ENCODE peak calls at places on chromosomes 6 and 20, in seven cellular contexts. X is heart left ventricle; Q is IMR-90; M is K562; P is psoas muscle; K is uterus; R is CD4-positive, CD25-positive, alpha-beta regulatory T cell. H is an unnamed sample. For H3K4me1, the result is how much of the 10 kb centered on the place peaks cover.

GRCh38 chr20:19726126-19726525 is 31.9 kb upstream of the RIN2 start:
- DNase-seq in X (no peak), Q (peak), M (no peak), P (no peak), K (no peak), R (no peak), H (no peak)

GRCh38 chr6:44681782-44682181 is 294.3 kb downstream of the CDC5L start:
- DNase-seq in X (no peak), Q (no peak), M (no peak), P (no peak), K (no peak), R (no peak), H (no peak)

GRCh38 chr6:132259070-132259469 is 142.2 kb downstream of the MOXD1 start:
- DNase-seq in X (no peak), Q (peak), M (no peak), P (no peak), K (no peak), R (no peak), H (no peak)

GRCh38 chr6:108133594-108134179 is 32.1 kb upstream of the NR2E1 start:
- DNase-seq in X (peak), Q (peak), M (peak), P (peak), K (peak), R (no peak), H (no peak)

GRCh38 chr20:32686530-32687179 is 12.9 kb upstream of the C20orf203 start:
- DNase-seq in X (no peak), Q (no peak), M (no peak), P (no peak), K (no peak), R (no peak), H (no peak)

GRCh38 chr6:157019115-157019628 is 242.0 kb downstream of the ARID1B start:
- DNase-seq in X (no peak), Q (peak), M (peak), P (no peak), K (no peak), R (no peak), H (no peak)

GRCh38 chr20:52974155-52974554 is 2.0 kb downstream of the TSHZ2 start:
- DNase-seq in X (no peak), Q (no peak), M (no peak), P (no peak), K (no peak), R (peak), H (no peak)

GRCh38 chr6:55943329-55943728 is 67.9 kb upstream of the BMP5 start:
- DNase-seq in X (no peak), Q (peak), M (no peak), P (no peak), K (no peak), R (no peak), H (no peak)

GRCh38 chr20:47741669-47742345 is 43.5 kb downstream of the SULF2 start:
- DNase-seq in X (no peak), Q (no peak), M (no peak), P (no peak), K (no peak), R (no peak), H (no peak)

GRCh38 chr20:20487811-20488210 is 119.9 kb downstream of the INSM1 start:
- DNase-seq in X (no peak), Q (peak), M (no peak), P (no peak), K (no peak), R (no peak), H (no peak)

GRCh38 chr20:1754749-1755148 is 97.2 kb upstream of the SIRPG start:
- DNase-seq in X (no peak), Q (no peak), M (no peak), P (no peak), K (no peak), R (no peak), H (no peak)

GRCh38 chr6:57262901-57263694 is 41.0 kb upstream of the RAB23 start:
- DNase-seq in X (no peak), Q (peak), M (no peak), P (peak), K (peak), R (no peak), H (no peak)

GRCh38 chr20:1700990-1701389 is 43.4 kb upstream of the SIRPG start:
- DNase-seq in X (no peak), Q (no peak), M (no peak), P (no peak), K (no peak), R (no peak), H (no peak)

GRCh38 chr6:46219661-46220060 is 48.9 kb upstream of the ENPP5 start:
- DNase-seq in X (no peak), Q (no peak), M (no peak), P (no peak), K (no peak), R (no peak), H (no peak)

GRCh38 chr6:137856138-137856898 is 10.7 kb upstream of the TNFAIP3 start:
- DNase-seq in X (no peak), Q (no peak), M (no peak), P (no peak), K (no peak), R (no peak), H (no peak)

GRCh38 chr6:42901538-42901957 is 14.3 kb upstream of the PTCRA start:
- DNase-seq in X (peak), Q (peak), M (peak), P (peak), K (peak), R (peak), H (peak)

GRCh38 chr6:43990627-43991619 is 136.3 kb downstream of the MRPL14 start:
- DNase-seq in X (no peak), Q (peak), M (peak), P (no peak), K (peak), R (no peak), H (no peak)

GRCh38 chr6:157714153-157714490 is 108.9 kb upstream of the SNX9 start:
- DNase-seq in X (no peak), Q (peak), M (no peak), P (no peak), K (no peak), R (no peak), H (no peak)

GRCh38 chr6:139436521-139437348 is 62.3 kb upstream of the CITED2 start:
- DNase-seq in X (no peak), Q (no peak), M (no peak), P (no peak), K (no peak), R (no peak), H (no peak)

GRCh38 chr6:1766663-1767062 is 156.9 kb downstream of the FOXC1 start:
- DNase-seq in X (peak), Q (peak), M (no peak), P (no peak), K (peak), R (no peak), H (no peak)

GRCh38 chr6:2441881-2442475 is 196.6 kb upstream of the GMDS start:
- DNase-seq in X (no peak), Q (peak), M (no peak), P (no peak), K (no peak), R (no peak), H (no peak)

GRCh38 chr20:14848806-14849205 is 511.4 kb upstream of the FLRT3 start:
- DNase-seq in X (no peak), Q (no peak), M (no peak), P (no peak), K (no peak), R (no peak), H (no peak)

GRCh38 chr20:36499723-36500501 is 41.4 kb upstream of the MYL9 start:
- DNase-seq in X (no peak), Q (peak), M (no peak), P (no peak), K (no peak), R (no peak), H (no peak)

GRCh38 chr6:72959821-72960220 is 265.5 kb downstream of the KHDC1L start:
- DNase-seq in X (no peak), Q (peak), M (no peak), P (no peak), K (no peak), R (no peak), H (no peak)

GRCh38 chr6:127120787-127121636 is 2.5 kb downstream of the RSPO3 start:
- DNase-seq in X (peak), Q (peak), M (peak), P (peak), K (peak), R (peak), H (peak)

GRCh38 chr6:29777319-29777718 is 50.3 kb upstream of the HLA-G start:
- DNase-seq in X (no peak), Q (no peak), M (no peak), P (no peak), K (no peak), R (no peak), H (no peak)

GRCh38 chr20:48295445-48295903 is 510.2 kb upstream of the SULF2 start:
- DNase-seq in X (peak), Q (peak), M (no peak), P (no peak), K (peak), R (no peak), H (no peak)

GRCh38 chr6:41080623-41081022 is 7.8 kb downstream of the NFYA start:
- DNase-seq in X (no peak), Q (no peak), M (no peak), P (no peak), K (no peak), R (no peak), H (no peak)

GRCh38 chr6:35445691-35446090 is 6.4 kb upstream of the FANCE start:
- DNase-seq in X (no peak), Q (peak), M (no peak), P (no peak), K (no peak), R (no peak), H (no peak)

GRCh38 chr6:47016236-47016635 is 25.9 kb downstream of the ADGRF1 start:
- DNase-seq in X (no peak), Q (no peak), M (no peak), P (no peak), K (no peak), R (no peak), H (no peak)

GRCh38 chr6:155185544-155185943 is 78.3 kb upstream of the CLDN20 start:
- DNase-seq in X (no peak), Q (peak), M (no peak), P (no peak), K (no peak), R (no peak), H (no peak)

GRCh38 chr20:13302647-13303425 is 81.8 kb downstream of the ISM1 start:
- DNase-seq in X (no peak), Q (no peak), M (no peak), P (no peak), K (no peak), R (no peak), H (no peak)

GRCh38 chr20:36871640-36872570 is 4.0 kb upstream of the TLDC2 start:
- DNase-seq in X (no peak), Q (no peak), M (no peak), P (no peak), K (no peak), R (no peak), H (no peak)

GRCh38 chr6:34964564-34964963 is 75.5 kb downstream of the ANKS1A start:
- DNase-seq in X (peak), Q (no peak), M (no peak), P (no peak), K (no peak), R (no peak), H (no peak)

GRCh38 chr6:83702077-83702476 is 6.8 kb downstream of the SNAP91 start:
- DNase-seq in X (no peak), Q (no peak), M (no peak), P (no peak), K (no peak), R (no peak), H (no peak)

GRCh38 chr6:135535989-135536414 is 38.5 kb upstream of the AHI1 start:
- DNase-seq in X (no peak), Q (peak), M (peak), P (no peak), K (no peak), R (no peak), H (no peak)

GRCh38 chr6:111715321-111715720 is 109.6 kb upstream of the TRAF3IP2 start:
- DNase-seq in X (no peak), Q (no peak), M (no peak), P (no peak), K (no peak), R (peak), H (peak)

GRCh38 chr20:25020345-25020744 is 27.8 kb upstream of the APMAP start:
- DNase-seq in X (peak), Q (no peak), M (no peak), P (no peak), K (no peak), R (no peak), H (no peak)
- H3K4me1 ChIP-seq in X (under half), Q (under half), M (under half), P (under half), K (under half), R (under half), H (under half)

GRCh38 chr6:71043902-71044301 is 87.0 kb upstream of the B3GAT2 start:
- DNase-seq in X (no peak), Q (peak), M (no peak), P (no peak), K (no peak), R (no peak), H (no peak)
- H3K27ac ChIP-seq in X (no peak), Q (no peak), M (no peak), P (no peak), K (no peak), R (no peak), H (no peak)

GRCh38 chr20:62367483-62368302 is 581 bp upstream of the LAMA5 start:
- DNase-seq in X (no peak), Q (no peak), M (no peak), P (peak), K (no peak), R (no peak), H (no peak)
- H3K4me3 ChIP-seq in X (peak), Q (no peak), M (peak), P (peak), K (peak), R (no peak), H (peak)

DNA sequence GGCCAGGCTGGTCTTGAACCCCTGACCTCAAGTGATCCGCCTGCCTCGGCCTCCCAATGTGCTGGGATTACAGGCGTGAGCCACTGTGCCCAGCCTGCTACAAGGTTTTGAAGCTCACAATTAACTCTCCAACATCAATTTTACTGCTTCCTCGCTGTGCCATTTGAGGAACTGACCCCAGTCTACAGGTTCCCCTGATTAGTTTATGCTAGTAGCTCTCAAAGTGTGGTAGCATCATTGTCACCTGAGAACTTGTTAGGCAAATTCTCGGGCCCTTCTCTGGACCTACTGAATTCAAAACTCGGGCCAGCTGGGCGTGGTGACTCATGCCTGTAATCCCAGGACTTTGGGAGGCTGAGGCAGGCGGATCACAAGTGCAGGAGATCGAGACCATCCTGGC is 49.4 kb downstream of the MCUR1 start:
- DNase-seq in X (no peak), Q (no peak), M (no peak), P (no peak), K (no peak), R (no peak), H (no peak)
- H3K4me1 ChIP-seq in X (under half), Q (under half), M (under half), P (under half), K (under half), R (under half), H (under half)

H was measured in right atrium auricular region.